ENCODE peak calls at places on chromosomes 3 and 15, in seven cellular contexts. Y is cardiac muscle cell, B is GM13976, X is GM10248, M is PC-9, O is MCF 10A, U is osteoblast. T is an unnamed sample.

GRCh38 chr3:159130108-159130507 is 328.3 kb downstream of the MFSD1 start:
- DNase-seq in Y (peak; percentile 3), B (no peak), X (peak; percentile 11), M (no peak), O (peak; percentile 42), U (no peak), T (no peak)

GRCh38 chr15:37880009-37880834 is 54.2 kb upstream of the TMCO5A start:
- DNase-seq in Y (peak; percentile 80), B (no peak), X (no peak), M (peak; percentile 22), O (peak; percentile 34), U (no peak), T (no peak)

GRCh38 chr3:182793663-182794454 is 555 bp downstream of the ATP11B start:
- DNase-seq in Y (peak; percentile 56), B (no peak), X (no peak), M (no peak), O (peak; percentile 53), U (peak; percentile 93), T (no peak)

GRCh38 chr3:42424911-42425310 is 14.5 kb upstream of the LYZL4 start:
- DNase-seq in Y (no peak), B (no peak), X (no peak), M (no peak), O (no peak), U (no peak), T (no peak)

GRCh38 chr3:108053025-108053424 is 37.8 kb downstream of the CD47 start:
- DNase-seq in Y (no peak), B (no peak), X (no peak), M (peak; percentile 76), O (no peak), U (no peak), T (no peak)

GRCh38 chr15:31561156-31561555 is 234.5 kb downstream of the KLF13 start:
- DNase-seq in Y (no peak), B (no peak), X (no peak), M (no peak), O (no peak), U (no peak), T (no peak)

GRCh38 chr3:42755681-42756578 is 17.1 kb downstream of the CCDC13 start:
- DNase-seq in Y (peak; percentile 49), B (no peak), X (no peak), M (peak; percentile 10), O (peak; percentile 31), U (no peak), T (no peak)

GRCh38 chr3:169602482-169602881 is 61.0 kb downstream of the MECOM start:
- DNase-seq in Y (no peak), B (no peak), X (no peak), M (no peak), O (no peak), U (no peak), T (no peak)

GRCh38 chr3:99751649-99752048 is 66.0 kb upstream of the CMSS1 start:
- DNase-seq in Y (peak; percentile 80), B (no peak), X (no peak), M (no peak), O (peak; percentile 43), U (peak; percentile 36), T (no peak)

GRCh38 chr3:157132936-157133335 is 27.0 kb downstream of the CCNL1 start:
- DNase-seq in Y (no peak), B (no peak), X (no peak), M (no peak), O (no peak), U (peak; percentile 49), T (no peak)

GRCh38 chr3:157136647-157137387 is 23.1 kb downstream of the CCNL1 start:
- DNase-seq in Y (peak; percentile 72), B (no peak), X (no peak), M (peak; percentile 35), O (peak; percentile 35), U (no peak), T (no peak)

GRCh38 chr3:157133434-157134320 is 26.3 kb downstream of the CCNL1 start:
- DNase-seq in Y (no peak), B (no peak), X (no peak), M (no peak), O (no peak), U (no peak), T (no peak)

GRCh38 chr3:157134620-157135191 is 25.2 kb downstream of the CCNL1 start:
- DNase-seq in Y (no peak), B (no peak), X (no peak), M (no peak), O (no peak), U (peak; percentile 53), T (no peak)

DNA sequence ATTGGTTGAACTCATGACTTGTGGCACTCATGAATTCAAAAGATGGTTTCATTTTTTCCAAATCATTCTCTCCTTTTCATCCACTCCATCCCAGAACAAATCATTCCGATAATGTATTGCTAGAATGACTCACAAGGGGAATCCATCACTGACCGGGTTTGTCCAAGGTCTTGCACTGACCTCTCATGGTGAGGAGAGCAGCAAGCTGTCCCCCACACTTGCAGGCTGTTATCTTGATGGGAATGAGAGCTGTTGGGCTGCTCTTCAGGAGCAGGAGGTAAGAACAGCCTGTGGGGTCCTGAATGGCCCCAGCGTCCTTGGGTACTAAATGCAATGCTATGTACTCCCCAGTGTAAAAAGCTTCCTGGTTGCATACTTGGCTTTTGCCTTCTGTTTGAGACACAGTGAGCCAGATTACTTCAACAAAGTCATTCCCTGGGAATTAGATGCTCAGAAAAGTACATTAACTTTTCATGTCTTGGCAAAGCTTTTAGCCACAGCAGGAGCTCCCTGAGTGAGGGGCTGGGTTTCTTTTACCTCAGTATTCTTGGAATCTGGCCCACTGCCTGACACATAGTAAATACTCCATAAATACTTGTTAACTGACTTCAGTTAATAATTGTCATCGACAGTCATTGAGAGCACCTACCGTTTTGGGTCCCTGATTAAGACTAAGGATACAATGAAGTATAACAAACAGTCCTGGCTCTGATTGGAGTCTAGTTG is 24.1 kb downstream of the CCNL1 start:
- DNase-seq in Y (peak; percentile 75), B (no peak), X (no peak), M (no peak), O (no peak), U (no peak), T (no peak)
- TF ChIP-seq CTCF in Y (peak; percentile 25), B (no peak), X (no peak), M (no peak), O (no peak), U (peak; percentile 73), T (no peak)

GRCh38 chr3:150303776-150304175 is 104.3 kb upstream of the TSC22D2 start:
- DNase-seq in Y (no peak), B (no peak), X (no peak), M (no peak), O (peak; percentile 39), U (no peak), T (no peak)
- TF ChIP-seq CTCF in Y (peak; percentile 26), B (peak; percentile 12), X (peak; percentile 5), M (peak; percentile 17), O (peak; percentile 23), U (peak; percentile 43), T (peak; percentile 17)

GRCh38 chr3:8223766-8224165 is 277.9 kb upstream of the LMCD1 start:
- DNase-seq in Y (peak; percentile 54), B (no peak), X (no peak), M (no peak), O (no peak), U (peak; percentile 83), T (no peak)
- TF ChIP-seq CTCF in Y (no peak), B (no peak), X (no peak), M (no peak), O (no peak), U (no peak), T (no peak)

GRCh38 chr3:54433846-54434245 is 311.5 kb downstream of the CACNA2D3 start:
- DNase-seq in Y (peak; percentile 5), B (no peak), X (no peak), M (no peak), O (peak; percentile 34), U (no peak), T (no peak)
- TF ChIP-seq CTCF in Y (peak; percentile 8), B (no peak), X (no peak), M (no peak), O (no peak), U (no peak), T (no peak)

GRCh38 chr15:39584266-39584659 is 3.4 kb downstream of the THBS1 start:
- DNase-seq in Y (no peak), B (no peak), X (no peak), M (no peak), O (no peak), U (no peak), T (no peak)

GRCh38 chr15:39582977-39583585 is 2.2 kb downstream of the THBS1 start:
- DNase-seq in Y (peak; percentile 43), B (no peak), X (no peak), M (no peak), O (no peak), U (peak; percentile 17), T (no peak)

GRCh38 chr15:39584662-39585393 is 3.9 kb downstream of the THBS1 start:
- DNase-seq in Y (peak; percentile 37), B (no peak), X (no peak), M (no peak), O (no peak), U (peak; percentile 37), T (no peak)

GRCh38 chr15:39582286-39582976 is 1.6 kb downstream of the THBS1 start:
- DNase-seq in Y (peak; percentile 73), B (no peak), X (no peak), M (no peak), O (peak; percentile 39), U (peak; percentile 79), T (no peak)

GRCh38 chr15:39583586-39584265 is 2.8 kb downstream of the THBS1 start:
- DNase-seq in Y (peak; percentile 74), B (peak; percentile 49), X (peak; percentile 37), M (no peak), O (peak; percentile 80), U (peak; percentile 86), T (no peak)
- TF ChIP-seq CTCF in Y (peak; percentile 47), B (peak; percentile 29), X (peak; percentile 36), M (peak; percentile 29), O (peak; percentile 65), U (peak; percentile 34), T (peak; percentile 32)

GRCh38 chr3:101561630-101562328 is at the start of gene TRMT10C:
- DNase-seq in Y (peak; percentile 95), B (peak; percentile 95), X (peak; percentile 96), M (peak; percentile 92), O (peak; percentile 93), U (peak; percentile 97), T (peak; percentile 86)
- TF ChIP-seq CTCF in Y (no peak), B (no peak), X (no peak), M (peak; percentile 25), O (no peak), U (no peak), T (no peak)

DNA sequence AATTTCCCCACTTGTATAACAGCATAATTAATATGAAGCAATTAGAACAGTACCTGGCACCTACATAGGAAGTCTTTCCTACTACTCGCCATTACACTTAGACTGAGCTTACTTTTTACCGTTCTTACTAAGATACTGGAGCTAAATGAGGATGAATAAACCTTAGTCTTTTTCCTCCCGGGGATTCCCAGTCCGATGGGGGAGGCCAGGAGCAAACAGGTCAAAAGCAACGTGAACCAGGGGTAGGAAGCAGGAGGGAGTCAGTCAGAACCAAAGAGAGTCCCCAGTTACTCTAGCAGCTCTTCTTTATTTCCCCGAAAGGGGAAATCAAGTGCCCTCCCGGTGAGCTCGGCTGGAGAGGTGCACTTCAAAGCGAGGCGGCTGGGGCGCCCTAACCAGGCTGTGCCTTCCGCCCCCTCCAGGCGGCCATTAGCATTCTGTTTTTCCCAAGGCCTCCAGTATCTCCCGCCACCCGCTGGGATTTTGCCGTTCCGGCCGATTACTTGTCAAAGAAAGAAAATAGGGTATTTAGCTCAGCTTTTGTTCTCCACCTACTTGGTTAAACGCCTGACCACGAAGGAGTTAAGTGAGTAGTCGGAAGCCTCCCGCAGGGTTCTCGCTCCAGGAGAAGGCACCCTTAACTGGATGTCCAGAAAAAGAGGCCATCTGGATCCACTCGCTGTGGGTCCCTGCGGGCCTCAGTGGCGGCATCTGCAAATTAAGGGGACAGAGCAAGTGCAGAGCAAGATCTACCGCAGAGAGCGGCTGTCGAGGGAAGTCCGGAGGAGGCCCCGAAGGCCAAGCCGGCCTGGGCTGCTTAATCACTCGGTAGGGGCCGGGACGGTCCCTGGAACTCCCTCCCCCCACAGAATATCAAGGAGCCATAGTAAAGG is 6.3 kb upstream of the EOMES start:
- DNase-seq in Y (no peak), B (no peak), X (no peak), M (no peak), O (no peak), U (no peak), T (no peak)
- TF ChIP-seq CTCF in Y (no peak), B (no peak), X (no peak), M (no peak), O (no peak), U (peak; percentile 20), T (no peak)

T was measured in CD14-positive monocyte.